ENCODE peak calls at places on chromosomes 12 and 14, in nine cellular contexts. H is CD8-positive, alpha-beta memory T cell; G is lung; A is right lobe of liver; F is upper lobe of right lung; K is CD8-positive, alpha-beta T cell; Q is dorsolateral prefrontal cortex; C is heart left ventricle; R is HCT116. E is an unnamed sample.

GRCh38 chr12:230925-231671 is 17.1 kb upstream of the SLC6A12 start:
- DNase-seq in H (no peak), G (no peak), A (no peak), F (peak; percentile 51), K (no peak), Q (peak; percentile 66), C (no peak), R (no peak), E (no peak)

GRCh38 chr14:88792572-88793258 is at the start of gene EML5:
- DNase-seq in H (peak; percentile 77), G (peak; percentile 88), A (peak; percentile 89), F (peak; percentile 96), K (peak; percentile 84), Q (peak; percentile 83), C (peak; percentile 66), R (peak; percentile 37), E (peak; percentile 22)

GRCh38 chr14:54314365-54315134 is 82.3 kb upstream of the CDKN3 start:
- DNase-seq in H (no peak), G (no peak), A (no peak), F (no peak), K (no peak), Q (no peak), C (no peak), R (no peak), E (no peak)

GRCh38 chr12:56836317-56836716 is 73.2 kb downstream of the HSD17B6 start:
- DNase-seq in H (no peak), G (peak; percentile 78), A (no peak), F (no peak), K (no peak), Q (no peak), C (no peak), R (no peak), E (peak; percentile 37)

GRCh38 chr14:76955575-76956252 is 72.8 kb downstream of the IRF2BPL start:
- DNase-seq in H (peak; percentile 54), G (no peak), A (no peak), F (no peak), K (peak; percentile 62), Q (no peak), C (no peak), R (no peak), E (no peak)

GRCh38 chr14:83556065-83556464 is 1973.9 kb upstream of the FLRT2 start:
- DNase-seq in H (no peak), G (no peak), A (no peak), F (no peak), K (no peak), Q (no peak), C (no peak), R (no peak), E (no peak)

GRCh38 chr12:66813137-66813867 is 134.4 kb upstream of the GRIP1 start:
- DNase-seq in H (no peak), G (no peak), A (no peak), F (no peak), K (no peak), Q (no peak), C (no peak), R (no peak), E (no peak)

GRCh38 chr12:93894391-93895095 is 217.4 kb downstream of the CRADD start:
- DNase-seq in H (no peak), G (peak; percentile 43), A (no peak), F (peak; percentile 69), K (no peak), Q (peak; percentile 79), C (peak; percentile 91), R (no peak), E (no peak)

GRCh38 chr12:39575498-39575875 is 44.1 kb downstream of the ABCD2 start:
- DNase-seq in H (no peak), G (no peak), A (no peak), F (no peak), K (no peak), Q (no peak), C (no peak), R (no peak), E (no peak)

GRCh38 chr12:79911889-79912656 is 22.8 kb downstream of the PPP1R12A start:
- DNase-seq in H (no peak), G (no peak), A (no peak), F (no peak), K (no peak), Q (no peak), C (no peak), R (no peak), E (no peak)

GRCh38 chr12:55707841-55708694 is at the start of gene ITGA7:
- DNase-seq in H (peak; percentile 70), G (peak; percentile 44), A (peak; percentile 75), F (peak; percentile 84), K (peak; percentile 63), Q (peak; percentile 77), C (peak; percentile 86), R (no peak), E (no peak)

GRCh38 chr12:484096-484495 is 24.4 kb downstream of the B4GALNT3 start:
- DNase-seq in H (no peak), G (no peak), A (no peak), F (no peak), K (no peak), Q (no peak), C (no peak), R (no peak), E (no peak)

GRCh38 chr14:67722293-67722692 is 20.6 kb downstream of the RDH12 start:
- DNase-seq in H (no peak), G (no peak), A (peak; percentile 83), F (no peak), K (no peak), Q (peak; percentile 70), C (peak; percentile 65), R (no peak), E (no peak)

GRCh38 chr12:116066381-116067230 is 210.9 kb downstream of the MED13L start:
- DNase-seq in H (peak; percentile 13), G (no peak), A (no peak), F (no peak), K (peak; percentile 54), Q (no peak), C (peak; percentile 27), R (peak; percentile 33), E (no peak)

GRCh38 chr12:113007166-113007565 is 28.8 kb downstream of the OAS2 start:
- DNase-seq in H (no peak), G (no peak), A (no peak), F (no peak), K (no peak), Q (no peak), C (no peak), R (peak; percentile 4), E (no peak)

GRCh38 chr14:38207830-38208815 is at the start of gene SSTR1:
- DNase-seq in H (no peak), G (no peak), A (peak; percentile 95), F (peak; percentile 62), K (no peak), Q (peak; percentile 37), C (peak; percentile 8), R (no peak), E (no peak)

GRCh38 chr14:88426271-88426670 is 40.8 kb downstream of the SPATA7 start:
- DNase-seq in H (no peak), G (no peak), A (peak; percentile 31), F (no peak), K (no peak), Q (no peak), C (no peak), R (no peak), E (no peak)

GRCh38 chr12:52321433-52321832 is 235 bp upstream of the KRT83 start:
- DNase-seq in H (no peak), G (no peak), A (peak; percentile 21), F (peak; percentile 26), K (no peak), Q (no peak), C (no peak), R (no peak), E (no peak)

GRCh38 chr12:131057211-131057721 is 103.6 kb downstream of the ADGRD1 start:
- DNase-seq in H (no peak), G (no peak), A (peak; percentile 29), F (no peak), K (no peak), Q (peak; percentile 37), C (peak; percentile 7), R (no peak), E (no peak)
- H3K27ac ChIP-seq in H (no peak overlapping the region), G (no peak overlapping the region), A (no peak overlapping the region), F (no peak overlapping the region), K (no peak overlapping the region), Q (no peak overlapping the region), C (no peak overlapping the region), R (no peak overlapping the region), E (no peak overlapping the region)

DNA sequence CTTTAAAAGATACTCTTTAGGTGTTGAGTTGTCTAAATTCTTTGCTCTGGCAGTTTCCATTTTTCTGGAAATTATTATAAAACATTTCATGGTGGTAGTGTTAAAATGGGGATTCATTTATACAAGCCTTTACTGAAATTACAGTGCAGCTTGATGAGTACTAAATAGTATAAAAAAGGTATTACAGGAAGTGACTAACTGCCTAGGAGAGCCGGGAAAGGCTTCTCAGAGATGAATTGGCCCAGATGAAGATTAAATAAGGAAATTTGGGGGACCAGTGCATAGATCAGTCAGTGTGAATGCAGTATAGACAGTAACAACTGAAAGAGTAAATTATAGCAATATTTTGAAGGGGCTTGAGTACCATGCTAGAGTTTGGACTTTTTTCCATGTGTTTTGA is 7.5 kb downstream of the PSMA6 start:
- DNase-seq in H (no peak), G (no peak), A (no peak), F (no peak), K (no peak), Q (no peak), C (no peak), R (no peak), E (no peak)
- H3K27ac ChIP-seq in H (no peak overlapping the region), G (no peak overlapping the region), A (no peak overlapping the region), F (no peak overlapping the region), K (no peak overlapping the region), Q (no peak overlapping the region), C (no peak overlapping the region), R (no peak overlapping the region), E (peak overlapping the region; percentile 52)

DNA sequence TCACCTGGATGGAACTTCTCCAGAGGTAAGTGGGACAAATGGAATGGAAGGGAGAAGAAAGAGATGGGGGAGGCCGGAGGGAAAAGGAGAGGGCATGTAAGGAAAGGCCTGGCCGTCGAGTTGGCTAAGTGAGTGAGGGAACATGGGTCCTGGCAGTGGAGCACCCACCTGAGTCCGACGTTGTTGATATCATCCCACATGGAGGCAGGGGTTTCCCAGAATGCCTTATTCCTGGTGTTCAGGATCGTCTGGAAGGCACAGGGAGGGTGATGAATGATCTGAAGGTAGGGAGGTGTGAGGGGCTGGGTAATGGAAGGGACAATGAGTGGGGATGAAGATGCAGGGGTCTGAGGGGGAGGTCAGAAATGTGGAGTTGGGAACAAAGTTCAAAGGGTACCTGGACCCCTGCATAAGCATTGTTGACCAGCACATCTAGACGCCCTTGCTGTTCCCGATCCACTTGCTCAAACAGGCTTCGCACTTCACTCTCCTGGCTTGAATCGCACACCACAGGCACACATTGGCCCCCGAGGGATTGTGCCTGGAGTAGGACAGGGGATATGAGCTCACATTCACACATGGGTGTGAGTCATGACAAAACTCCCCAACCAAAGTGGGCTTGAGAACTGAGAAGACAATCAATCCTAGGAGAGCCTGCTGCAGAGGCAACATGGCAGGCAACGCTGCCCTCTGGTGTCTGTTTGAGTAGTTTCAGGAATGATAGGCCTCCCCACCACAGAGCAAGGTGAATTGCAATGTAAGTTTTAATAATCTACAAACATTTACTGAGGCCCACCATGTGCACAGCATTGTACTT is 3.0 kb downstream of the DHRS1 start:
- DNase-seq in H (peak; percentile 52), G (peak; percentile 71), A (no peak), F (no peak), K (peak; percentile 72), Q (peak; percentile 68), C (peak; percentile 54), R (no peak), E (peak; percentile 81)
- H3K27ac ChIP-seq in H (no peak overlapping the region), G (peak overlapping the region; percentile 57), A (no peak overlapping the region), F (peak overlapping the region; percentile 42), K (peak overlapping the region; percentile 1), Q (no peak overlapping the region), C (no peak overlapping the region), R (no peak overlapping the region), E (peak overlapping the region; percentile 98)

GRCh38 chr14:104563742-104564615 is 15.6 kb upstream of the C14orf180 start:
- DNase-seq in H (peak; percentile 54), G (peak; percentile 61), A (peak; percentile 80), F (peak; percentile 85), K (peak; percentile 76), Q (peak; percentile 78), C (peak; percentile 70), R (peak; percentile 51), E (peak; percentile 2)
- H3K27ac ChIP-seq in H (no peak overlapping the region), G (no peak overlapping the region), A (no peak overlapping the region), F (no peak overlapping the region), K (no peak overlapping the region), Q (no peak overlapping the region), C (no peak overlapping the region), R (no peak overlapping the region), E (no peak overlapping the region)